ENCODE peak calls at places on chromosomes 12 and 14, in six cellular contexts. One of them, this sample, is unnamed.

GRCh38 chr14:106436310-106436905 is 910.0 kb downstream of the TMEM121 start:
- DNase-seq in H1: peak
- DNase-seq in endothelial cell: no peak
- DNase-seq in sigmoid colon: no peak
- DNase-seq in fibroblast of pulmonary artery: no peak
- DNase-seq in progenitor cell of endocrine pancreas: no peak
- DNase-seq in this sample: peak

GRCh38 chr12:14827043-14827442 is 13.1 kb upstream of the SMCO3 start:
- DNase-seq in H1: no peak
- DNase-seq in endothelial cell: no peak
- DNase-seq in sigmoid colon: no peak
- DNase-seq in fibroblast of pulmonary artery: no peak
- DNase-seq in progenitor cell of endocrine pancreas: no peak
- DNase-seq in this sample: no peak

GRCh38 chr14:102304611-102305506 is at the start of gene MOK:
- DNase-seq in H1: peak
- DNase-seq in endothelial cell: peak
- DNase-seq in sigmoid colon: peak
- DNase-seq in fibroblast of pulmonary artery: peak
- DNase-seq in progenitor cell of endocrine pancreas: peak
- DNase-seq in this sample: peak

GRCh38 chr12:12612403-12612802 is 727 bp downstream of the CREBL2 start:
- DNase-seq in H1: no peak
- DNase-seq in endothelial cell: peak
- DNase-seq in sigmoid colon: no peak
- DNase-seq in fibroblast of pulmonary artery: peak
- DNase-seq in progenitor cell of endocrine pancreas: no peak
- DNase-seq in this sample: no peak

GRCh38 chr12:66688836-66689439 is 10.1 kb upstream of the GRIP1 start:
- DNase-seq in H1: peak
- DNase-seq in endothelial cell: peak
- DNase-seq in sigmoid colon: no peak
- DNase-seq in fibroblast of pulmonary artery: peak
- DNase-seq in progenitor cell of endocrine pancreas: peak
- DNase-seq in this sample: no peak

GRCh38 chr12:131194166-131194565 is 240.5 kb downstream of the ADGRD1 start:
- DNase-seq in H1: no peak
- DNase-seq in endothelial cell: no peak
- DNase-seq in sigmoid colon: no peak
- DNase-seq in fibroblast of pulmonary artery: no peak
- DNase-seq in progenitor cell of endocrine pancreas: no peak
- DNase-seq in this sample: no peak

GRCh38 chr12:88623777-88624548 is 43.7 kb upstream of the KITLG start:
- DNase-seq in H1: no peak
- DNase-seq in endothelial cell: no peak
- DNase-seq in sigmoid colon: no peak
- DNase-seq in fibroblast of pulmonary artery: no peak
- DNase-seq in progenitor cell of endocrine pancreas: no peak
- DNase-seq in this sample: no peak

GRCh38 chr12:27498761-27499160 is 25.2 kb upstream of the PPFIBP1 start:
- DNase-seq in H1: no peak
- DNase-seq in endothelial cell: no peak
- DNase-seq in sigmoid colon: no peak
- DNase-seq in fibroblast of pulmonary artery: no peak
- DNase-seq in progenitor cell of endocrine pancreas: no peak
- DNase-seq in this sample: no peak

GRCh38 chr12:109178532-109178931 is 62.1 kb downstream of the ACACB start:
- DNase-seq in H1: no peak
- DNase-seq in endothelial cell: no peak
- DNase-seq in sigmoid colon: peak
- DNase-seq in fibroblast of pulmonary artery: no peak
- DNase-seq in progenitor cell of endocrine pancreas: no peak
- DNase-seq in this sample: no peak

GRCh38 chr12:24363177-24363754 is 413.8 kb upstream of the SOX5 start:
- DNase-seq in H1: no peak
- DNase-seq in endothelial cell: no peak
- DNase-seq in sigmoid colon: no peak
- DNase-seq in fibroblast of pulmonary artery: no peak
- DNase-seq in progenitor cell of endocrine pancreas: no peak
- DNase-seq in this sample: no peak

GRCh38 chr12:89895101-89895500 is 186.5 kb upstream of the ATP2B1 start:
- DNase-seq in H1: no peak
- DNase-seq in endothelial cell: no peak
- DNase-seq in sigmoid colon: no peak
- DNase-seq in fibroblast of pulmonary artery: no peak
- DNase-seq in progenitor cell of endocrine pancreas: no peak
- DNase-seq in this sample: no peak

GRCh38 chr12:122079038-122079531 is 529 bp downstream of the MLXIP start:
- DNase-seq in H1: peak
- DNase-seq in endothelial cell: peak
- DNase-seq in sigmoid colon: peak
- DNase-seq in fibroblast of pulmonary artery: no peak
- DNase-seq in progenitor cell of endocrine pancreas: no peak
- DNase-seq in this sample: no peak

GRCh38 chr12:89179983-89180382 is 172.3 kb downstream of the DUSP6 start:
- DNase-seq in H1: no peak
- DNase-seq in endothelial cell: no peak
- DNase-seq in sigmoid colon: peak
- DNase-seq in fibroblast of pulmonary artery: peak
- DNase-seq in progenitor cell of endocrine pancreas: no peak
- DNase-seq in this sample: no peak

GRCh38 chr14:80798211-80798610 is 143.3 kb downstream of the CEP128 start:
- DNase-seq in H1: no peak
- DNase-seq in endothelial cell: no peak
- DNase-seq in sigmoid colon: no peak
- DNase-seq in fibroblast of pulmonary artery: no peak
- DNase-seq in progenitor cell of endocrine pancreas: no peak
- DNase-seq in this sample: no peak

GRCh38 chr12:50103767-50104321 is at the start of gene GPD1:
- DNase-seq in H1: peak
- DNase-seq in endothelial cell: no peak
- DNase-seq in sigmoid colon: peak
- DNase-seq in fibroblast of pulmonary artery: peak
- DNase-seq in progenitor cell of endocrine pancreas: peak
- DNase-seq in this sample: no peak

GRCh38 chr14:59267046-59267445 is 78.6 kb downstream of the DAAM1 start:
- DNase-seq in H1: no peak
- DNase-seq in endothelial cell: no peak
- DNase-seq in sigmoid colon: no peak
- DNase-seq in fibroblast of pulmonary artery: no peak
- DNase-seq in progenitor cell of endocrine pancreas: no peak
- DNase-seq in this sample: no peak

GRCh38 chr14:59268011-59268410 is 79.5 kb downstream of the DAAM1 start:
- DNase-seq in H1: no peak
- DNase-seq in endothelial cell: no peak
- DNase-seq in sigmoid colon: no peak
- DNase-seq in fibroblast of pulmonary artery: no peak
- DNase-seq in progenitor cell of endocrine pancreas: no peak
- DNase-seq in this sample: no peak

GRCh38 chr14:59261334-59261733 is 72.9 kb downstream of the DAAM1 start:
- DNase-seq in H1: no peak
- DNase-seq in endothelial cell: no peak
- DNase-seq in sigmoid colon: no peak
- DNase-seq in fibroblast of pulmonary artery: no peak
- DNase-seq in progenitor cell of endocrine pancreas: no peak
- DNase-seq in this sample: no peak

GRCh38 chr14:59265808-59266207 is 77.3 kb downstream of the DAAM1 start:
- DNase-seq in H1: no peak
- DNase-seq in endothelial cell: no peak
- DNase-seq in sigmoid colon: no peak
- DNase-seq in fibroblast of pulmonary artery: no peak
- DNase-seq in progenitor cell of endocrine pancreas: no peak
- DNase-seq in this sample: no peak

GRCh38 chr14:59262717-59263469 is 74.4 kb downstream of the DAAM1 start:
- DNase-seq in H1: no peak
- DNase-seq in endothelial cell: peak
- DNase-seq in sigmoid colon: no peak
- DNase-seq in fibroblast of pulmonary artery: no peak
- DNase-seq in progenitor cell of endocrine pancreas: no peak
- DNase-seq in this sample: no peak
- TF ChIP-seq CTCF in H1: peak
- TF ChIP-seq CTCF in endothelial cell: peak
- TF ChIP-seq CTCF in sigmoid colon: no peak
- TF ChIP-seq CTCF in fibroblast of pulmonary artery: peak
- TF ChIP-seq CTCF in progenitor cell of endocrine pancreas: peak
- TF ChIP-seq CTCF in this sample: no peak

GRCh38 chr12:78636253-78636855 is 228.2 kb upstream of the SYT1 start:
- DNase-seq in H1: no peak
- DNase-seq in endothelial cell: no peak
- DNase-seq in sigmoid colon: no peak
- DNase-seq in fibroblast of pulmonary artery: peak
- DNase-seq in progenitor cell of endocrine pancreas: no peak
- DNase-seq in this sample: no peak

GRCh38 chr12:78645956-78646355 is 218.6 kb upstream of the SYT1 start:
- DNase-seq in H1: no peak
- DNase-seq in endothelial cell: no peak
- DNase-seq in sigmoid colon: no peak
- DNase-seq in fibroblast of pulmonary artery: peak
- DNase-seq in progenitor cell of endocrine pancreas: no peak
- DNase-seq in this sample: no peak

DNA sequence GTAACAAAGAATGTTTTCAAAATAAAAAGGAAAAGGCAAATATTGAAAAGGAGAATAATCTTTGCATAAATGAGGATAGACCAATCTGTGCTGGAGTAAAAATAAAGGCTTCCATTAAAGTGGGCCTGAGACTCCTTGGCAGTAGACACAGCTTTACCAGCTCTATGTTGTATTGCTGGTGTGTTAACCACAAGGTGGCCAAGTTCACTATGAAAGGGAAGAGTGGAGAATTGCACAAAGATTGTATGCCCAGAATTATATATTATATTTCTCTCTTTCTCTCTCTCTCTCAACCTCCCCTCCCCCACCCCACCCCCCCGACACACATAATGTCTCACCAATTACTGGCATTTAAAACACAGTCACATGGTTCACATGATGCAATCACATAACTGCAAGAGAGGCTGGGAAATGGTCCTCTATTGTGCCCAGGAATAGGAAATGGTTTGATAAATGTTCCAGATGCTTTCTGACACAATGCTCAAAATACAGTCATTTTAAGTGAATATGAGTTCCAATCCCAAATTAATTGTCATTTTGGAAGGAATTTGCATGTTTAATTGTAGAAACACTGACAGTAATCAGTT is 222.6 kb upstream of the SYT1 start:
- DNase-seq in H1: no peak
- DNase-seq in endothelial cell: no peak
- DNase-seq in sigmoid colon: no peak
- DNase-seq in fibroblast of pulmonary artery: peak
- DNase-seq in progenitor cell of endocrine pancreas: no peak
- DNase-seq in this sample: no peak
- TF ChIP-seq CTCF in H1: no peak
- TF ChIP-seq CTCF in endothelial cell: no peak
- TF ChIP-seq CTCF in sigmoid colon: no peak
- TF ChIP-seq CTCF in fibroblast of pulmonary artery: peak
- TF ChIP-seq CTCF in progenitor cell of endocrine pancreas: peak
- TF ChIP-seq CTCF in this sample: no peak

GRCh38 chr12:21939435-21939834 is 1.8 kb downstream of the ABCC9 start:
- DNase-seq in H1: no peak
- DNase-seq in endothelial cell: no peak
- DNase-seq in sigmoid colon: no peak
- DNase-seq in fibroblast of pulmonary artery: no peak
- DNase-seq in progenitor cell of endocrine pancreas: no peak
- DNase-seq in this sample: no peak

GRCh38 chr12:21940549-21940948 is 677 bp downstream of the ABCC9 start:
- DNase-seq in H1: no peak
- DNase-seq in endothelial cell: no peak
- DNase-seq in sigmoid colon: no peak
- DNase-seq in fibroblast of pulmonary artery: no peak
- DNase-seq in progenitor cell of endocrine pancreas: no peak
- DNase-seq in this sample: no peak

GRCh38 chr12:21940972-21941521 is at the start of gene ABCC9:
- DNase-seq in H1: peak
- DNase-seq in endothelial cell: peak
- DNase-seq in sigmoid colon: peak
- DNase-seq in fibroblast of pulmonary artery: peak
- DNase-seq in progenitor cell of endocrine pancreas: peak
- DNase-seq in this sample: no peak

GRCh38 chr12:21942377-21942703 is 1.1 kb upstream of the ABCC9 start:
- DNase-seq in H1: peak
- DNase-seq in endothelial cell: no peak
- DNase-seq in sigmoid colon: no peak
- DNase-seq in fibroblast of pulmonary artery: no peak
- DNase-seq in progenitor cell of endocrine pancreas: no peak
- DNase-seq in this sample: no peak

GRCh38 chr12:21941522-21942376 is 523 bp upstream of the ABCC9 start:
- DNase-seq in H1: peak
- DNase-seq in endothelial cell: peak
- DNase-seq in sigmoid colon: peak
- DNase-seq in fibroblast of pulmonary artery: peak
- DNase-seq in progenitor cell of endocrine pancreas: peak
- DNase-seq in this sample: no peak
- TF ChIP-seq CTCF in H1: peak
- TF ChIP-seq CTCF in endothelial cell: peak
- TF ChIP-seq CTCF in sigmoid colon: peak
- TF ChIP-seq CTCF in fibroblast of pulmonary artery: peak
- TF ChIP-seq CTCF in progenitor cell of endocrine pancreas: peak
- TF ChIP-seq CTCF in this sample: no peak

GRCh38 chr12:56377310-56377988 is 14.8 kb upstream of the APOF start:
- DNase-seq in H1: no peak
- DNase-seq in endothelial cell: no peak
- DNase-seq in sigmoid colon: no peak
- DNase-seq in fibroblast of pulmonary artery: peak
- DNase-seq in progenitor cell of endocrine pancreas: no peak
- DNase-seq in this sample: no peak
- TF ChIP-seq CTCF in H1: peak
- TF ChIP-seq CTCF in endothelial cell: no peak
- TF ChIP-seq CTCF in sigmoid colon: no peak
- TF ChIP-seq CTCF in fibroblast of pulmonary artery: no peak
- TF ChIP-seq CTCF in progenitor cell of endocrine pancreas: no peak
- TF ChIP-seq CTCF in this sample: no peak

DNA sequence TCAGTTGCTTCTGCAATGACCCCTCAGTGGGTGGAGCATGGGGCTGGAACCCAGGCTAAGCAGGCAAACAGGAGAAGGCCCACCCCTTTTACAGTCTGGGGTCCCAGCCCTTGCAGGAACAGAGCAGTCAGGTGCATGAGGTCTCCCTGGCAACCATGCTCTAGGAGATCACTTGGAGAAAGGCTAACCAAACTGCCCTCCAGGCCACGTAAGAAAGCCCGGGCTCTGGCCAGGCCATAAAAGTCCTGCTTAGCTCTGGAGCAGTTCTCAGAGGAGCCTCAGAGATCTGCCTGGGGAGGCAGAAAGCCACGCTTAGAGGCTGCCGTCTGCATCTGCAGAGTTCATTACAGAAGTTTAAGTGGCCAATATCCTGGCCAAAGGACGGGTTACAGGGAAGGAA is 15.0 kb upstream of the TC2N start:
- DNase-seq in H1: no peak
- DNase-seq in endothelial cell: no peak
- DNase-seq in sigmoid colon: no peak
- DNase-seq in fibroblast of pulmonary artery: no peak
- DNase-seq in progenitor cell of endocrine pancreas: no peak
- DNase-seq in this sample: no peak
- TF ChIP-seq CTCF in H1: no peak
- TF ChIP-seq CTCF in endothelial cell: no peak
- TF ChIP-seq CTCF in sigmoid colon: no peak
- TF ChIP-seq CTCF in fibroblast of pulmonary artery: no peak
- TF ChIP-seq CTCF in progenitor cell of endocrine pancreas: no peak
- TF ChIP-seq CTCF in this sample: no peak